ENCODE peak calls at places on chromosomes 5 and 9, in four cellular contexts. S is AG09319, X is breast epithelium, L is sciatic nerve. U is an unnamed sample.

GRCh38 chr9:20616808-20617207 is 5.5 kb downstream of the MLLT3 start:
- DNase-seq in S (no peak), X (no peak), L (no peak), U (no peak)

GRCh38 chr9:304106-304505 is 89.4 kb downstream of the DOCK8 start:
- DNase-seq in S (no peak), X (peak; percentile 60), L (no peak), U (no peak)

GRCh38 chr9:5949103-5949699 is 58.5 kb downstream of the MLANA start:
- DNase-seq in S (no peak), X (no peak), L (no peak), U (no peak)

GRCh38 chr9:116477584-116478141 is 209.4 kb upstream of the TRIM32 start:
- DNase-seq in S (no peak), X (no peak), L (no peak), U (no peak)

GRCh38 chr5:174723315-174723978 is 935 bp upstream of the MSX2 start:
- DNase-seq in S (no peak), X (no peak), L (no peak), U (no peak)

GRCh38 chr5:154194348-154195329 is 4.1 kb downstream of the GALNT10 start:
- DNase-seq in S (peak; percentile 65), X (no peak), L (no peak), U (no peak)

GRCh38 chr5:25991639-25992038 is 1046.7 kb downstream of the CDH9 start:
- DNase-seq in S (no peak), X (no peak), L (no peak), U (no peak)

GRCh38 chr9:95452176-95452575 is 64.6 kb downstream of the PTCH1 start:
- DNase-seq in S (no peak), X (no peak), L (no peak), U (no peak)

GRCh38 chr5:50807661-50808060 is 141.2 kb downstream of the PARP8 start:
- DNase-seq in S (no peak), X (no peak), L (no peak), U (no peak)

GRCh38 chr9:98502311-98502975 is 206.3 kb downstream of the GABBR2 start:
- DNase-seq in S (no peak), X (no peak), L (no peak), U (no peak)

GRCh38 chr5:116486588-116486987 is 88.0 kb downstream of the SEMA6A start:
- DNase-seq in S (no peak), X (no peak), L (no peak), U (no peak)

GRCh38 chr9:114289571-114290481 is 33.1 kb upstream of the ORM1 start:
- DNase-seq in S (no peak), X (peak; percentile 46), L (peak; percentile 51), U (peak; percentile 56)

GRCh38 chr5:104942735-104943134 is 1380.1 kb upstream of the NUDT12 start:
- DNase-seq in S (no peak), X (no peak), L (no peak), U (no peak)

GRCh38 chr9:133727277-133727875 is 10.8 kb downstream of the SARDH start:
- DNase-seq in S (no peak), X (peak; percentile 34), L (no peak), U (no peak)

GRCh38 chr9:114240216-114240615 is 82.7 kb upstream of the ORM1 start:
- DNase-seq in S (no peak), X (no peak), L (no peak), U (no peak)

U was measured in suprapubic skin.